ENCODE peak calls at places on chromosomes 4 and X, in ten cellular contexts. One of them, this sample, is unnamed.

GRCh38 chr4:124499266-124499665 is 213.3 kb downstream of the ANKRD50 start:
- DNase-seq in fibroblast of lung: peak
- DNase-seq in endothelial cell of umbilical vein: peak
- DNase-seq in dorsolateral prefrontal cortex: no peak
- DNase-seq in stomach: no peak
- DNase-seq in lower leg skin: no peak
- DNase-seq in breast epithelium: no peak
- DNase-seq in left ventricle myocardium inferior: no peak
- DNase-seq in fibroblast of mammary gland: peak
- DNase-seq in brain microvascular endothelial cell: no peak
- DNase-seq in this sample: no peak

GRCh38 chrX:39731735-39732134 is 366.0 kb downstream of the BCOR start:
- DNase-seq in fibroblast of lung: no peak
- DNase-seq in endothelial cell of umbilical vein: no peak
- DNase-seq in dorsolateral prefrontal cortex: no peak
- DNase-seq in stomach: no peak
- DNase-seq in lower leg skin: no peak
- DNase-seq in breast epithelium: no peak
- DNase-seq in left ventricle myocardium inferior: no peak
- DNase-seq in fibroblast of mammary gland: no peak
- DNase-seq in brain microvascular endothelial cell: no peak
- DNase-seq in this sample: no peak

GRCh38 chr4:73662709-73663546 is 42.7 kb upstream of the RASSF6 start:
- DNase-seq in fibroblast of lung: peak
- DNase-seq in endothelial cell of umbilical vein: peak
- DNase-seq in dorsolateral prefrontal cortex: no peak
- DNase-seq in stomach: no peak
- DNase-seq in lower leg skin: no peak
- DNase-seq in breast epithelium: no peak
- DNase-seq in left ventricle myocardium inferior: no peak
- DNase-seq in fibroblast of mammary gland: peak
- DNase-seq in brain microvascular endothelial cell: peak
- DNase-seq in this sample: no peak

GRCh38 chrX:123920065-123920785 is 41.3 kb upstream of the STAG2 start:
- DNase-seq in fibroblast of lung: peak
- DNase-seq in endothelial cell of umbilical vein: peak
- DNase-seq in dorsolateral prefrontal cortex: no peak
- DNase-seq in stomach: no peak
- DNase-seq in lower leg skin: no peak
- DNase-seq in breast epithelium: no peak
- DNase-seq in left ventricle myocardium inferior: no peak
- DNase-seq in fibroblast of mammary gland: peak
- DNase-seq in brain microvascular endothelial cell: peak
- DNase-seq in this sample: no peak

GRCh38 chrX:119399772-119400101 is 601 bp downstream of the SLC25A43 start:
- DNase-seq in fibroblast of lung: peak
- DNase-seq in endothelial cell of umbilical vein: peak
- DNase-seq in dorsolateral prefrontal cortex: no peak
- DNase-seq in stomach: no peak
- DNase-seq in lower leg skin: no peak
- DNase-seq in breast epithelium: no peak
- DNase-seq in left ventricle myocardium inferior: no peak
- DNase-seq in fibroblast of mammary gland: peak
- DNase-seq in brain microvascular endothelial cell: no peak
- DNase-seq in this sample: no peak

GRCh38 chr4:156941940-156942548 is 29.6 kb downstream of the PDGFC start:
- DNase-seq in fibroblast of lung: peak
- DNase-seq in endothelial cell of umbilical vein: peak
- DNase-seq in dorsolateral prefrontal cortex: no peak
- DNase-seq in stomach: peak
- DNase-seq in lower leg skin: no peak
- DNase-seq in breast epithelium: no peak
- DNase-seq in left ventricle myocardium inferior: no peak
- DNase-seq in fibroblast of mammary gland: peak
- DNase-seq in brain microvascular endothelial cell: peak
- DNase-seq in this sample: no peak

GRCh38 chr4:25523405-25523804 is 132.2 kb upstream of the SLC34A2 start:
- DNase-seq in fibroblast of lung: peak
- DNase-seq in endothelial cell of umbilical vein: no peak
- DNase-seq in dorsolateral prefrontal cortex: no peak
- DNase-seq in stomach: no peak
- DNase-seq in lower leg skin: no peak
- DNase-seq in breast epithelium: no peak
- DNase-seq in left ventricle myocardium inferior: no peak
- DNase-seq in fibroblast of mammary gland: peak
- DNase-seq in brain microvascular endothelial cell: no peak
- DNase-seq in this sample: no peak

GRCh38 chr4:104393649-104394048 is 101.0 kb downstream of the CXXC4 start:
- DNase-seq in fibroblast of lung: no peak
- DNase-seq in endothelial cell of umbilical vein: no peak
- DNase-seq in dorsolateral prefrontal cortex: no peak
- DNase-seq in stomach: no peak
- DNase-seq in lower leg skin: no peak
- DNase-seq in breast epithelium: no peak
- DNase-seq in left ventricle myocardium inferior: no peak
- DNase-seq in fibroblast of mammary gland: no peak
- DNase-seq in brain microvascular endothelial cell: no peak
- DNase-seq in this sample: no peak

GRCh38 chr4:172952052-172952451 is 216.6 kb upstream of the GALNT7 start:
- DNase-seq in fibroblast of lung: no peak
- DNase-seq in endothelial cell of umbilical vein: no peak
- DNase-seq in dorsolateral prefrontal cortex: no peak
- DNase-seq in stomach: no peak
- DNase-seq in lower leg skin: no peak
- DNase-seq in breast epithelium: no peak
- DNase-seq in left ventricle myocardium inferior: no peak
- DNase-seq in fibroblast of mammary gland: no peak
- DNase-seq in brain microvascular endothelial cell: no peak
- DNase-seq in this sample: no peak

GRCh38 chrX:122517781-122518180 is 666.3 kb upstream of the GRIA3 start:
- DNase-seq in fibroblast of lung: peak
- DNase-seq in endothelial cell of umbilical vein: no peak
- DNase-seq in dorsolateral prefrontal cortex: no peak
- DNase-seq in stomach: no peak
- DNase-seq in lower leg skin: no peak
- DNase-seq in breast epithelium: no peak
- DNase-seq in left ventricle myocardium inferior: no peak
- DNase-seq in fibroblast of mammary gland: peak
- DNase-seq in brain microvascular endothelial cell: no peak
- DNase-seq in this sample: no peak

GRCh38 chrX:124619710-124620109 is 273.3 kb downstream of the SH2D1A start:
- DNase-seq in fibroblast of lung: no peak
- DNase-seq in endothelial cell of umbilical vein: no peak
- DNase-seq in dorsolateral prefrontal cortex: no peak
- DNase-seq in stomach: no peak
- DNase-seq in lower leg skin: peak
- DNase-seq in breast epithelium: no peak
- DNase-seq in left ventricle myocardium inferior: no peak
- DNase-seq in fibroblast of mammary gland: peak
- DNase-seq in brain microvascular endothelial cell: no peak
- DNase-seq in this sample: no peak

GRCh38 chrX:7904557-7904956 is 22.7 kb downstream of the PNPLA4 start:
- DNase-seq in fibroblast of lung: peak
- DNase-seq in endothelial cell of umbilical vein: no peak
- DNase-seq in dorsolateral prefrontal cortex: no peak
- DNase-seq in stomach: no peak
- DNase-seq in lower leg skin: no peak
- DNase-seq in breast epithelium: no peak
- DNase-seq in left ventricle myocardium inferior: no peak
- DNase-seq in fibroblast of mammary gland: peak
- DNase-seq in brain microvascular endothelial cell: no peak
- DNase-seq in this sample: no peak

GRCh38 chrX:38578152-38578551 is 16.8 kb downstream of the TSPAN7 start:
- DNase-seq in fibroblast of lung: no peak
- DNase-seq in endothelial cell of umbilical vein: no peak
- DNase-seq in dorsolateral prefrontal cortex: no peak
- DNase-seq in stomach: no peak
- DNase-seq in lower leg skin: no peak
- DNase-seq in breast epithelium: no peak
- DNase-seq in left ventricle myocardium inferior: no peak
- DNase-seq in fibroblast of mammary gland: no peak
- DNase-seq in brain microvascular endothelial cell: no peak
- DNase-seq in this sample: no peak

GRCh38 chr4:47914926-47915237 is 499 bp upstream of the NFXL1 start:
- DNase-seq in fibroblast of lung: no peak
- DNase-seq in endothelial cell of umbilical vein: no peak
- DNase-seq in dorsolateral prefrontal cortex: no peak
- DNase-seq in stomach: no peak
- DNase-seq in lower leg skin: no peak
- DNase-seq in breast epithelium: no peak
- DNase-seq in left ventricle myocardium inferior: no peak
- DNase-seq in fibroblast of mammary gland: no peak
- DNase-seq in brain microvascular endothelial cell: no peak
- DNase-seq in this sample: no peak

GRCh38 chr4:98467627-98468072 is 190.8 kb downstream of the TSPAN5 start:
- DNase-seq in fibroblast of lung: peak
- DNase-seq in endothelial cell of umbilical vein: peak
- DNase-seq in dorsolateral prefrontal cortex: peak
- DNase-seq in stomach: peak
- DNase-seq in lower leg skin: peak
- DNase-seq in breast epithelium: peak
- DNase-seq in left ventricle myocardium inferior: peak
- DNase-seq in fibroblast of mammary gland: peak
- DNase-seq in brain microvascular endothelial cell: peak
- DNase-seq in this sample: peak

GRCh38 chrX:45208121-45208856 is 7.6 kb upstream of the DIPK2B start:
- DNase-seq in fibroblast of lung: peak
- DNase-seq in endothelial cell of umbilical vein: peak
- DNase-seq in dorsolateral prefrontal cortex: no peak
- DNase-seq in stomach: no peak
- DNase-seq in lower leg skin: no peak
- DNase-seq in breast epithelium: no peak
- DNase-seq in left ventricle myocardium inferior: no peak
- DNase-seq in fibroblast of mammary gland: peak
- DNase-seq in brain microvascular endothelial cell: no peak
- DNase-seq in this sample: no peak

GRCh38 chrX:119887721-119888425 is 7.8 kb upstream of the AKAP14 start:
- DNase-seq in fibroblast of lung: peak
- DNase-seq in endothelial cell of umbilical vein: peak
- DNase-seq in dorsolateral prefrontal cortex: peak
- DNase-seq in stomach: peak
- DNase-seq in lower leg skin: no peak
- DNase-seq in breast epithelium: no peak
- DNase-seq in left ventricle myocardium inferior: peak
- DNase-seq in fibroblast of mammary gland: peak
- DNase-seq in brain microvascular endothelial cell: peak
- DNase-seq in this sample: peak

GRCh38 chrX:47191806-47192401 is 1.7 kb upstream of the UBA1 start:
- DNase-seq in fibroblast of lung: no peak
- DNase-seq in endothelial cell of umbilical vein: no peak
- DNase-seq in dorsolateral prefrontal cortex: no peak
- DNase-seq in stomach: no peak
- DNase-seq in lower leg skin: no peak
- DNase-seq in breast epithelium: no peak
- DNase-seq in left ventricle myocardium inferior: no peak
- DNase-seq in fibroblast of mammary gland: no peak
- DNase-seq in brain microvascular endothelial cell: no peak
- DNase-seq in this sample: no peak

GRCh38 chrX:56764975-56765791 is 36.1 kb downstream of the NBDY start:
- DNase-seq in fibroblast of lung: no peak
- DNase-seq in endothelial cell of umbilical vein: no peak
- DNase-seq in dorsolateral prefrontal cortex: no peak
- DNase-seq in stomach: no peak
- DNase-seq in lower leg skin: no peak
- DNase-seq in breast epithelium: peak
- DNase-seq in left ventricle myocardium inferior: no peak
- DNase-seq in fibroblast of mammary gland: no peak
- DNase-seq in brain microvascular endothelial cell: no peak
- DNase-seq in this sample: no peak
- H3K4me3 ChIP-seq in fibroblast of lung: no peak
- H3K4me3 ChIP-seq in endothelial cell of umbilical vein: no peak
- H3K4me3 ChIP-seq in dorsolateral prefrontal cortex: peak
- H3K4me3 ChIP-seq in stomach: no peak
- H3K4me3 ChIP-seq in lower leg skin: no peak
- H3K4me3 ChIP-seq in breast epithelium: peak
- H3K4me3 ChIP-seq in left ventricle myocardium inferior: no peak
- H3K4me3 ChIP-seq in fibroblast of mammary gland: no peak
- H3K4me3 ChIP-seq in brain microvascular endothelial cell: no peak
- H3K4me3 ChIP-seq in this sample: no peak

GRCh38 chr4:90148574-90149170 is 21.5 kb downstream of the CCSER1 start:
- DNase-seq in fibroblast of lung: no peak
- DNase-seq in endothelial cell of umbilical vein: no peak
- DNase-seq in dorsolateral prefrontal cortex: no peak
- DNase-seq in stomach: no peak
- DNase-seq in lower leg skin: no peak
- DNase-seq in breast epithelium: no peak
- DNase-seq in left ventricle myocardium inferior: no peak
- DNase-seq in fibroblast of mammary gland: no peak
- DNase-seq in brain microvascular endothelial cell: no peak
- DNase-seq in this sample: no peak

DNA sequence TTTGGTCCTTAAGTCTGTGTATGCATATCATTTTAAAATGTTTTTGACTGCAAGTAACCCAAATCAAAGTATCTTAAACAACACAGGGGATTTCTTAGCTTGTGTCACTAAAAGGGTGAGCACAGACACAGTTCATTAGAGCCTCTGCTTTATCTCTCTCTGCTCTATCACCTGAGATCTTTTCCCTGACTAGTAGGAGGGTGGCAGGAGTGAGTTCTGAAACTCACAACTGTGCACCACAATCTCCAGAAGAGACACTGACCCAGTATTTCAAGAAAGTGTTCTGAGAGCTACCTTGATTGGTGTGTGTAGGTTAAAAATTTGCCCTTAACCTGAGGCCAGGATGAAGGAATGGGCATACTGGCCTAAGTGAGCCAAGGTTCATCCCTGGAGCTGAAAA is 24.8 kb downstream of the CCSER1 start:
- DNase-seq in fibroblast of lung: no peak
- DNase-seq in endothelial cell of umbilical vein: no peak
- DNase-seq in dorsolateral prefrontal cortex: no peak
- DNase-seq in stomach: no peak
- DNase-seq in lower leg skin: no peak
- DNase-seq in breast epithelium: no peak
- DNase-seq in left ventricle myocardium inferior: no peak
- DNase-seq in fibroblast of mammary gland: no peak
- DNase-seq in brain microvascular endothelial cell: no peak
- DNase-seq in this sample: no peak
- TF ChIP-seq CTCF in fibroblast of lung: no peak
- TF ChIP-seq CTCF in endothelial cell of umbilical vein: no peak
- TF ChIP-seq CTCF in dorsolateral prefrontal cortex: no peak
- TF ChIP-seq CTCF in stomach: no peak
- TF ChIP-seq CTCF in lower leg skin: no peak
- TF ChIP-seq CTCF in breast epithelium: no peak
- TF ChIP-seq CTCF in left ventricle myocardium inferior: no peak
- TF ChIP-seq CTCF in fibroblast of mammary gland: no peak
- TF ChIP-seq CTCF in brain microvascular endothelial cell: no peak
- TF ChIP-seq CTCF in this sample: no peak

GRCh38 chr4:31261632-31262031 is 541.5 kb downstream of the PCDH7 start:
- DNase-seq in fibroblast of lung: no peak
- DNase-seq in endothelial cell of umbilical vein: no peak
- DNase-seq in dorsolateral prefrontal cortex: no peak
- DNase-seq in stomach: no peak
- DNase-seq in lower leg skin: no peak
- DNase-seq in breast epithelium: no peak
- DNase-seq in left ventricle myocardium inferior: no peak
- DNase-seq in fibroblast of mammary gland: no peak
- DNase-seq in brain microvascular endothelial cell: no peak
- DNase-seq in this sample: no peak
- H3K4me3 ChIP-seq in fibroblast of lung: no peak
- H3K4me3 ChIP-seq in endothelial cell of umbilical vein: no peak
- H3K4me3 ChIP-seq in dorsolateral prefrontal cortex: no peak
- H3K4me3 ChIP-seq in stomach: no peak
- H3K4me3 ChIP-seq in lower leg skin: no peak
- H3K4me3 ChIP-seq in breast epithelium: no peak
- H3K4me3 ChIP-seq in left ventricle myocardium inferior: no peak
- H3K4me3 ChIP-seq in fibroblast of mammary gland: no peak
- H3K4me3 ChIP-seq in brain microvascular endothelial cell: no peak
- H3K4me3 ChIP-seq in this sample: no peak

GRCh38 chr4:101086801-101087586 is 260.3 kb downstream of the PPP3CA start:
- DNase-seq in fibroblast of lung: no peak
- DNase-seq in endothelial cell of umbilical vein: no peak
- DNase-seq in dorsolateral prefrontal cortex: no peak
- DNase-seq in stomach: no peak
- DNase-seq in lower leg skin: no peak
- DNase-seq in breast epithelium: no peak
- DNase-seq in left ventricle myocardium inferior: no peak
- DNase-seq in fibroblast of mammary gland: no peak
- DNase-seq in brain microvascular endothelial cell: no peak
- DNase-seq in this sample: no peak
- TF ChIP-seq CTCF in fibroblast of lung: no peak
- TF ChIP-seq CTCF in endothelial cell of umbilical vein: peak
- TF ChIP-seq CTCF in dorsolateral prefrontal cortex: no peak
- TF ChIP-seq CTCF in stomach: no peak
- TF ChIP-seq CTCF in lower leg skin: no peak
- TF ChIP-seq CTCF in breast epithelium: no peak
- TF ChIP-seq CTCF in left ventricle myocardium inferior: no peak
- TF ChIP-seq CTCF in fibroblast of mammary gland: peak
- TF ChIP-seq CTCF in brain microvascular endothelial cell: peak
- TF ChIP-seq CTCF in this sample: no peak